ENCODE peak calls at places on chromosomes 6 and 20, in five cellular contexts. F, O, L, R and T are unnamed samples.

GRCh38 chr6:72748759-72749158 is 126.9 kb downstream of the KCNQ5 start:
- DNase-seq in L (no peak), O (peak), R (no peak), F (no peak), T (peak)

GRCh38 chr6:68225729-68226128 is 409.4 kb upstream of the ADGRB3 start:
- DNase-seq in R (no peak), F (no peak), L (no peak), O (no peak), T (no peak)

GRCh38 chr6:125301435-125302391 is at the start of gene HDDC2:
- DNase-seq in R (peak), L (peak), O (peak), F (peak), T (peak)

GRCh38 chr6:44805239-44805849 is 417.8 kb downstream of the CDC5L start:
- DNase-seq in O (no peak), L (no peak), R (no peak), F (no peak), T (no peak)

GRCh38 chr6:20644667-20645370 is 110.6 kb downstream of the CDKAL1 start:
- DNase-seq in O (no peak), R (no peak), L (no peak), F (no peak), T (peak)

GRCh38 chr6:108556864-108557493 is 3.7 kb upstream of the FOXO3 start:
- DNase-seq in O (no peak), F (no peak), L (no peak), R (no peak), T (no peak)

GRCh38 chr20:47464380-47465101 is 37.1 kb upstream of the NCOA3 start:
- DNase-seq in L (no peak), R (peak), F (no peak), O (peak), T (peak)

GRCh38 chr20:51494241-51495110 is 48.0 kb downstream of the NFATC2 start:
- DNase-seq in O (no peak), R (no peak), F (no peak), L (no peak), T (no peak)

GRCh38 chr6:90098025-90098474 is 198.6 kb downstream of the BACH2 start:
- DNase-seq in F (no peak), O (peak), R (no peak), L (no peak), T (peak)

GRCh38 chr6:140460267-140460666 is 1085.8 kb upstream of the CITED2 start:
- DNase-seq in L (no peak), R (no peak), O (no peak), F (no peak), T (no peak)

GRCh38 chr20:18006684-18007083 is 37.9 kb downstream of the MGME1 start:
- DNase-seq in O (no peak), L (no peak), F (no peak), R (no peak), T (no peak)

GRCh38 chr6:6588064-6588923 is at the start of gene LY86:
- DNase-seq in R (no peak), L (peak), F (peak), O (no peak), T (no peak)

GRCh38 chr6:158717341-158718328 is 67.8 kb downstream of the SYTL3 start:
- DNase-seq in F (peak), R (no peak), L (no peak), O (no peak), T (no peak)

GRCh38 chr6:16236648-16237199 is 1.7 kb upstream of the GMPR start:
- DNase-seq in L (no peak), F (peak), R (no peak), O (peak), T (peak)

GRCh38 chr6:146905313-146905712 is 298.9 kb upstream of the STXBP5 start:
- DNase-seq in R (peak), O (peak), F (no peak), L (no peak), T (peak)

GRCh38 chr6:25830461-25830860 is 1.4 kb downstream of the SLC17A1 start:
- DNase-seq in R (no peak), F (no peak), L (no peak), O (no peak), T (no peak)

GRCh38 chr6:151452750-151453427 is 963 bp upstream of the RMND1 start:
- DNase-seq in L (no peak), F (no peak), O (peak), R (no peak), T (peak)

GRCh38 chr20:30811896-30812671 is 445.4 kb upstream of the DEFB115 start:
- DNase-seq in F (peak), R (no peak), L (no peak), O (no peak), T (no peak)

GRCh38 chr20:11158589-11158988 is 484.8 kb upstream of the JAG1 start:
- DNase-seq in R (peak), O (no peak), L (no peak), F (no peak), T (no peak)

GRCh38 chr6:151276112-151276745 is 36.5 kb downstream of the AKAP12 start:
- DNase-seq in O (no peak), L (no peak), F (no peak), R (no peak), T (peak)

GRCh38 chr6:108169801-108170606 is 4.2 kb downstream of the NR2E1 start:
- DNase-seq in L (no peak), F (peak), R (no peak), O (no peak), T (no peak)

GRCh38 chr20:62063601-62063980 is 2.1 kb downstream of the TAF4 start:
- DNase-seq in O (peak), L (no peak), R (no peak), F (no peak), T (no peak)

GRCh38 chr6:107674995-107675738 is 148.9 kb downstream of the SCML4 start:
- DNase-seq in L (peak), O (peak), R (peak), F (peak), T (peak)

GRCh38 chr20:36201198-36201597 is 35.1 kb upstream of the AAR2 start:
- DNase-seq in F (no peak), O (no peak), L (no peak), R (no peak), T (no peak)

GRCh38 chr6:149233056-149233715 is 84.3 kb upstream of the TAB2 start:
- DNase-seq in R (peak), L (no peak), O (peak), F (no peak), T (peak)

GRCh38 chr20:45306431-45306982 is at the start of gene RBPJL:
- DNase-seq in O (no peak), F (peak), L (peak), R (peak), T (no peak)

GRCh38 chr6:129575378-129576118 is 134.4 kb downstream of the ARHGAP18 start:
- DNase-seq in O (peak), F (no peak), R (peak), L (no peak), T (peak)

GRCh38 chr20:50193169-50193850 is 2.7 kb downstream of the CEBPB start:
- DNase-seq in F (no peak), L (no peak), R (no peak), O (no peak), T (peak)

GRCh38 chr20:17202668-17203067 is 24.2 kb upstream of the PCSK2 start:
- DNase-seq in F (no peak), O (peak), R (no peak), L (no peak), T (peak)

GRCh38 chr6:166862287-166862977 is 93.9 kb downstream of the RNASET2 start:
- DNase-seq in L (peak), F (peak), R (peak), O (peak), T (no peak)

GRCh38 chr6:156280131-156280530 is 497.0 kb upstream of the ARID1B start:
- DNase-seq in F (peak), O (no peak), L (no peak), R (no peak), T (no peak)

DNA sequence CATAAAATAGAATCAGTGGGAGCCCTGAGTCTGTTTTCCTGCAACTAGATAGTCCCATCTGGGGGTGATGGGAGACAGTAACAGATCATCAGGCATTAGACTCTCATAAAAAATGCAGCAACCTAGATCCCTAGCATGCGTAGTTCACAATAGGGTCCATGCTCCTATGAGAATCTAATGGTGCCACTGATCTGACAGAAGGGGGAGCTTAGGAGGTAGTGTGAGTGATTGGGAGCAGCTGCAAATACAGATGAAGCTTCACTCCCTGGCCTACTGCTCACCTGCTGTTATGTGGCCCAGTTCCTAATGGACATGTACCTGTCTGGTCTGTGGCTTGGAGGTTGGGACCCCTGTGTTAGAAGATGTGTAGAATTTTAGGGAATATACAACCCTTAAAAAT is 904.5 kb upstream of the EPHA7 start:
- DNase-seq in L (no peak), R (no peak), F (no peak), O (peak), T (peak)
- TF ChIP-seq CTCF in L (no peak), R (no peak), F (peak), O (peak), T (no peak)

DNA sequence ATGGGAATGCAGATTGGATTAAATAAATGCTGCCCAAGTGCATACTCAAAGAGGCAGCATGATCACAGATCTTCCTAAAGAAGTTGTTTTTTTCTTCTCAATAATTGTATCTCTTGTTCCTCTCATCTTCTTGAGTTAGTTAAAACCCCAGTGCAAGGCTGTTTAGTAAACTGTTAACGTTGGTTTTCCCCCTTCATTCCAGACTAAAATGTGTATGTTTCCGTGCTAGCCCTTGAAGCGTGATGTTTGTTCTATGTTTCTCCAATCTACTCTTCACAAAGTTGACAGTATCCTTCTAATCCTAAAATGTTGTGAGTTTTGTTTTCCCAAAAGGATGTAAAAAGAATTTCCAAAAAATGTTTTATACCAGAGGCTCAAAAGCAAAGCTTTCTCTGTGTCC is 15.6 kb downstream of the CYP24A1 start:
- DNase-seq in R (no peak), F (no peak), O (no peak), L (no peak), T (no peak)
- TF ChIP-seq CTCF in R (no peak), F (no peak), O (no peak), L (no peak), T (no peak)

GRCh38 chr20:15491564-15491963 is 1081.7 kb downstream of the KIF16B start:
- DNase-seq in O (no peak), F (no peak), R (peak), L (no peak), T (peak)
- TF ChIP-seq CTCF in O (no peak), F (no peak), R (no peak), L (no peak), T (peak)

GRCh38 chr6:99547526-99547925 is 20.9 kb downstream of the CCNC start:
- DNase-seq in F (no peak), O (no peak), R (no peak), L (no peak), T (peak)

GRCh38 chr6:99548706-99549105 is 19.8 kb downstream of the CCNC start:
- DNase-seq in R (no peak), F (no peak), L (no peak), O (no peak), T (no peak)

GRCh38 chr6:99545442-99545841 is 23.0 kb downstream of the CCNC start:
- DNase-seq in F (no peak), O (no peak), R (no peak), L (no peak), T (no peak)

DNA sequence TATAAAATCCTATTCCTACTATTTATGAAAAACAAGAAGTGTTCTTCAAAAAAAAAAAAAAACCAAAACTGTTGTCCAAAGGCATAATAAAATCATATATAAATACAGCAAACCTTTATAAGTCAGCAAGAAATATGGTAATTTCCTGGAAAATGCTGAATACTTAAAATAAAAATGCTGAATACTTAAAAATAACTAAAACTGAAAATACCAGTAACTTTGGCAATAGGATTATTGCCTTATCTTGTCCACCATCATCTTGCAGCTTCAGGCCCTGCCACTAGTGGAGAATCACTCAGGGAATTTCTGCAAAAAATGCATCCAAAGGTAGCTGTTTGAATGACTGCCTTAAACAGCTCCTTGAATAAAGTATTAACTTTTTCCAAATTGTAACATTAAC is 24.5 kb downstream of the CCNC start:
- DNase-seq in F (no peak), O (no peak), L (no peak), R (no peak), T (no peak)
- TF ChIP-seq CTCF in F (no peak), O (no peak), L (no peak), R (no peak), T (no peak)

DNA sequence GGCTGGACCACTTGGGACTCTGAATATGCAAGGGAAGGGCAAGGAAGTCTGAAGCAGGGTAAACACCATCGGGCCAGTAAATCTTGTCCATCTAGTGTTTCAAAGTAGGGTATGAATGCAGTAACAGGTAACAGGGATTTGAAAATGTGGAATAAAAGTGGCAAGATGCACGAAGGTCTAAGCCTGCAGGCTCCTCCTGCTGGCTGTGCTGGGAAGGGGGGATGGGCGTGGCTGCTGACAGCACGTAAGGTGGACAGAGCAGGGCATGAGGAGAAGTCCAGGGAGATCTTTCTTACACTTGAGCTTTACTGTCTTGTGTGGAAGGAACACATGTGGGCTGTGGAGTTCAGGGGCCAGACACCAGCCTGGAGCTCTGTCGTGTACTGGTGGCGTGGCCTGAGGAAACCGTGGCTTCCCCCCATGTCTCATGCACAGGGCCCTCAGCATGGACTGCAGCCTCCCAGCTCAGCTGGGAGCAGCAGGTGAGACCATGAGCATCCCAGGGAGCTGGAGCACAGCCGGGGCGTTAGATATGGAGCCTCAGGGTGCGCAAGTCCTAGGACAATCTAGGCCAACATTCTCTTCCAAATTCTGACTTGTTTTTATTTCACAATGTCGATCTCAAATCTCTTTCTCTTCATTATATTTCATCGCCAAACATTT is 84.5 kb downstream of the SLC22A23 start:
- DNase-seq in L (no peak), F (no peak), R (no peak), O (no peak), T (no peak)
- TF ChIP-seq CTCF in L (no peak), F (no peak), R (no peak), O (peak), T (no peak)

GRCh38 chr6:143337201-143337949 is 113.1 kb downstream of the ADAT2 start:
- DNase-seq in O (peak), F (no peak), L (peak), R (peak), T (peak)
- TF ChIP-seq CTCF in O (peak), F (peak), L (no peak), R (peak), T (peak)

GRCh38 chr6:135182993-135183531 is 2.0 kb downstream of the MYB start:
- DNase-seq in O (no peak), L (peak), R (peak), F (peak), T (no peak)

GRCh38 chr6:135182120-135182992 is 1.2 kb downstream of the MYB start:
- DNase-seq in F (peak), L (peak), O (peak), R (peak), T (no peak)

GRCh38 chr6:135181333-135182119 is 418 bp downstream of the MYB start:
- DNase-seq in L (peak), F (peak), O (peak), R (no peak), T (no peak)

GRCh38 chr6:135185483-135185882 is 4.4 kb downstream of the MYB start:
- DNase-seq in R (no peak), O (no peak), L (no peak), F (no peak), T (peak)

DNA sequence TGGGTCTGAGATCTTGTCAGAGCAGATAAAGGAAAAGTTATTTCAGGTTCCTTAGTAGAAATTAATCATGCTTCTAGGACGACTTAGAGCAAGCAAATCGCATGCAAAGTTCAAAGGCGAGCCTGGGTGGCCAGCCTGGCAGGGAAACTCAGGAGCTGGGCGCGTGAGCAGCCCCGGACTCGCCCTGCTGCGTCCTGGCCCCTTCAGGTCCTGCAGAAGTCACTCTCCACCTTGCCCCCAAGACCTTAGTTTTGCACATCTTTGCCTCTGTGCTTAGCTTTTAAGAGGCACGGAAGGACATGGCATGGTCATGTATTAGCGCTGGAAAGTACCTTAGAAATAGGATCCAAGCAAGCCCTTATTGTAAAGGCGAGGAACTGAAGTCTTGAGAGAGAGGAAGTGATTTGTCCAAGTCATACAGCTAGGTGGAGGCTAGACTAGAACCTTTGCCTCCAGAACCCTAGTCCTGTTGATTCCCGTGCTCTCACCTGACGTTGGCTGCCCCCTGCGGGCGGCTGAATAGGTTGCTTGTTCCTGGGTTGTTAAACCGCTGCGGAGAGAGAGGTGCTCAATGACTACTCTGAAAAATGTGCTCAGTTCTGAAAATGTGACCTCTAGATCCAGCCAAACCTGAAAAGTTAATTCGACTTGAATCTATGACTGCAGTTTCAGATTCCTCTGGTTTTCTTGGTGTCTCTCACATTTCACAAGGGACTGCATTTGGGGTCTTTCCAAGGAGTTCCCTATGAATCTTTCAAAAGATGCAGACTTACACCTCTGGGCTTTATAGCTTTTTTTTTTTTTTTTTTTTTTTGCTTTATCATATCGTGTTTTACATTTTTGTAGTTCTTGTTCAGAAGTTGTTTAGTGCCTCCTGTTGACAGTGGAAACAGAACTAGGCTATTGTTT is 2.7 kb downstream of the MYB start:
- DNase-seq in O (peak), L (peak), R (peak), F (peak), T (peak)
- TF ChIP-seq CTCF in O (peak), L (no peak), R (peak), F (peak), T (peak)

GRCh38 chr6:37407948-37408347 is 25.1 kb upstream of the CMTR1 start:
- DNase-seq in O (no peak), L (no peak), F (no peak), R (no peak), T (no peak)

GRCh38 chr6:37409501-37409900 is 23.5 kb upstream of the CMTR1 start:
- DNase-seq in R (no peak), L (no peak), F (no peak), O (no peak), T (no peak)

GRCh38 chr6:37406942-37407341 is 26.1 kb upstream of the CMTR1 start:
- DNase-seq in O (no peak), L (no peak), R (no peak), F (no peak), T (peak)
- TF ChIP-seq CTCF in O (no peak), L (no peak), R (no peak), F (no peak), T (no peak)